ENCODE peak calls at places on chromosomes 3 and 15, in five cellular contexts. S is heart left ventricle, T is brain microvascular endothelial cell, J is neuronal stem cell, C is PC-3. U is an unnamed sample.

GRCh38 chr3:38029400-38030125 is at the start of gene PLCD1:
- DNase-seq in S (peak), T (no peak), J (peak), C (no peak), U (peak)

GRCh38 chr15:85282504-85283115 is 97.8 kb upstream of the AKAP13 start:
- DNase-seq in S (no peak), T (peak), J (no peak), C (peak), U (no peak)

GRCh38 chr3:113948015-113948917 is 453 bp downstream of the ZDHHC23 start:
- DNase-seq in S (no peak), T (no peak), J (peak), C (peak), U (peak)

GRCh38 chr3:180048840-180049239 is 12.1 kb upstream of the PEX5L start:
- DNase-seq in S (no peak), T (no peak), J (no peak), C (peak), U (peak)

GRCh38 chr3:134934933-134935332 is 139.9 kb downstream of the EPHB1 start:
- DNase-seq in S (no peak), T (no peak), J (no peak), C (no peak), U (no peak)

GRCh38 chr15:83694538-83694937 is 40.6 kb downstream of the ADAMTSL3 start:
- DNase-seq in S (no peak), T (no peak), J (no peak), C (no peak), U (no peak)

GRCh38 chr15:73727330-73728018 is 25.7 kb downstream of the INSYN1 start:
- DNase-seq in S (peak), T (peak), J (no peak), C (peak), U (no peak)

GRCh38 chr15:28892789-28893610 is 7.2 kb downstream of the APBA2 start:
- DNase-seq in S (no peak), T (no peak), J (no peak), C (no peak), U (no peak)